ENCODE peak calls at places on chromosomes 5 and 9, in seven cellular contexts. D is Kasumi-1; M is AG09319; S is glutamatergic neuron; V is mucosa of descending colon; I is effector memory CD4-positive, alpha-beta T cell; N is stimulated activated CD4-positive, alpha-beta T cell treated with anti-CD3 and anti-CD28 coated beads, TNF-alpha, amount 100 ng/mL, for 4 hours. F is an unnamed sample.

GRCh38 chr5:129460951-129461815 is 1.1 kb downstream of the ADAMTS19 start:
- DNase-seq in D (peak), M (no peak), S (peak), V (peak), I (no peak), N (no peak), F (no peak)

GRCh38 chr5:86526811-86527348 is 90.9 kb upstream of the COX7C start:
- DNase-seq in D (no peak), M (no peak), S (no peak), V (no peak), I (no peak), N (no peak), F (no peak)

GRCh38 chr9:27572566-27572917 is 739 bp downstream of the C9orf72 start:
- DNase-seq in D (peak), M (no peak), S (peak), V (no peak), I (peak), N (no peak), F (peak)

GRCh38 chr5:112626079-112626478 is 111.6 kb upstream of the APC start:
- DNase-seq in D (no peak), M (no peak), S (peak), V (no peak), I (no peak), N (no peak), F (no peak)

GRCh38 chr5:175103746-175104145 is 340.2 kb downstream of the DRD1 start:
- DNase-seq in D (no peak), M (no peak), S (no peak), V (no peak), I (no peak), N (no peak), F (no peak)

GRCh38 chr9:108784998-108785397 is 70.8 kb downstream of the ACTL7B start:
- DNase-seq in D (peak), M (peak), S (no peak), V (no peak), I (no peak), N (no peak), F (no peak)

GRCh38 chr5:172451771-172452197 is 2.5 kb downstream of the SH3PXD2B start:
- DNase-seq in D (no peak), M (no peak), S (no peak), V (no peak), I (no peak), N (no peak), F (no peak)

GRCh38 chr9:130477564-130477963 is 32.8 kb downstream of the ASS1 start:
- DNase-seq in D (no peak), M (no peak), S (no peak), V (no peak), I (no peak), N (no peak), F (no peak)

GRCh38 chr5:31864015-31864414 is 225.1 kb downstream of the PDZD2 start:
- DNase-seq in D (no peak), M (no peak), S (no peak), V (no peak), I (no peak), N (no peak), F (no peak)

GRCh38 chr5:126384985-126385384 is 38.2 kb upstream of the GRAMD2B start:
- DNase-seq in D (no peak), M (peak), S (no peak), V (no peak), I (no peak), N (no peak), F (no peak)

F was measured in SJCRH30.